ENCODE peak calls at places on chromosomes 7 and 10, in five cellular contexts. One of them, this sample, is unnamed.

GRCh38 chr7:1055084-1055450 is 10.7 kb downstream of the GPR146 start:
- DNase-seq in IMR-90: peak; percentile 26
- DNase-seq in heart left ventricle: peak; percentile 78
- DNase-seq in uterus: peak; percentile 74
- DNase-seq in transverse colon: peak; percentile 51
- DNase-seq in this sample: no peak

GRCh38 chr7:157926107-157926506 is 589.3 kb downstream of the DNAJB6 start:
- DNase-seq in IMR-90: no peak
- DNase-seq in heart left ventricle: no peak
- DNase-seq in uterus: no peak
- DNase-seq in transverse colon: no peak
- DNase-seq in this sample: no peak

GRCh38 chr10:73908853-73909611 is 1.9 kb upstream of the PLAU start:
- DNase-seq in IMR-90: peak; percentile 100
- DNase-seq in heart left ventricle: peak; percentile 61
- DNase-seq in uterus: peak; percentile 48
- DNase-seq in transverse colon: peak; percentile 28
- DNase-seq in this sample: peak; percentile 95

GRCh38 chr10:60414877-60415585 is 25.4 kb upstream of the ANK3 start:
- DNase-seq in IMR-90: peak; percentile 92
- DNase-seq in heart left ventricle: no peak
- DNase-seq in uterus: no peak
- DNase-seq in transverse colon: no peak
- DNase-seq in this sample: peak; percentile 73

GRCh38 chr7:99257065-99257464 is 15.6 kb upstream of the MYH16 start:
- DNase-seq in IMR-90: no peak
- DNase-seq in heart left ventricle: no peak
- DNase-seq in uterus: no peak
- DNase-seq in transverse colon: no peak
- DNase-seq in this sample: no peak

GRCh38 chr10:89391882-89392756 is at the start of gene IFIT1:
- DNase-seq in IMR-90: peak; percentile 95
- DNase-seq in heart left ventricle: peak; percentile 78
- DNase-seq in uterus: peak; percentile 36
- DNase-seq in transverse colon: peak; percentile 59
- DNase-seq in this sample: peak; percentile 64

GRCh38 chr7:26195867-26196266 is 4.7 kb downstream of the HNRNPA2B1 start:
- DNase-seq in IMR-90: no peak
- DNase-seq in heart left ventricle: no peak
- DNase-seq in uterus: no peak
- DNase-seq in transverse colon: no peak
- DNase-seq in this sample: no peak

GRCh38 chr10:2831509-2831908 is 235.8 kb upstream of the PFKP start:
- DNase-seq in IMR-90: no peak
- DNase-seq in heart left ventricle: no peak
- DNase-seq in uterus: no peak
- DNase-seq in transverse colon: no peak
- DNase-seq in this sample: no peak

GRCh38 chr10:92074126-92074887 is 150.7 kb downstream of the BTAF1 start:
- DNase-seq in IMR-90: peak; percentile 6
- DNase-seq in heart left ventricle: no peak
- DNase-seq in uterus: no peak
- DNase-seq in transverse colon: no peak
- DNase-seq in this sample: no peak

GRCh38 chr10:131808370-131808930 is 92.4 kb upstream of the PPP2R2D start:
- DNase-seq in IMR-90: no peak
- DNase-seq in heart left ventricle: no peak
- DNase-seq in uterus: no peak
- DNase-seq in transverse colon: no peak
- DNase-seq in this sample: no peak

GRCh38 chr7:13882051-13882450 is 107.4 kb downstream of the ETV1 start:
- DNase-seq in IMR-90: no peak
- DNase-seq in heart left ventricle: no peak
- DNase-seq in uterus: no peak
- DNase-seq in transverse colon: no peak
- DNase-seq in this sample: no peak

GRCh38 chr7:81285142-81285871 is 366.5 kb upstream of the SEMA3C start:
- DNase-seq in IMR-90: peak; percentile 87
- DNase-seq in heart left ventricle: no peak
- DNase-seq in uterus: no peak
- DNase-seq in transverse colon: no peak
- DNase-seq in this sample: no peak

GRCh38 chr7:140049339-140050024 is 13.3 kb downstream of the PARP12 start:
- DNase-seq in IMR-90: no peak
- DNase-seq in heart left ventricle: no peak
- DNase-seq in uterus: no peak
- DNase-seq in transverse colon: peak; percentile 44
- DNase-seq in this sample: no peak

GRCh38 chr7:129779602-129780256 is 168.2 kb downstream of the NRF1 start:
- DNase-seq in IMR-90: no peak
- DNase-seq in heart left ventricle: no peak
- DNase-seq in uterus: no peak
- DNase-seq in transverse colon: peak; percentile 49
- DNase-seq in this sample: peak; percentile 96

GRCh38 chr10:122098924-122099323 is 110.0 kb downstream of the TACC2 start:
- DNase-seq in IMR-90: no peak
- DNase-seq in heart left ventricle: no peak
- DNase-seq in uterus: no peak
- DNase-seq in transverse colon: no peak
- DNase-seq in this sample: no peak

GRCh38 chr7:27130540-27131389 is at the start of gene HOXA4:
- DNase-seq in IMR-90: peak; percentile 83
- DNase-seq in heart left ventricle: peak; percentile 87
- DNase-seq in uterus: peak; percentile 90
- DNase-seq in transverse colon: peak; percentile 94
- DNase-seq in this sample: peak; percentile 98

GRCh38 chr10:125151824-125152634 is 8.3 kb downstream of the CTBP2 start:
- DNase-seq in IMR-90: no peak
- DNase-seq in heart left ventricle: no peak
- DNase-seq in uterus: no peak
- DNase-seq in transverse colon: peak; percentile 86
- DNase-seq in this sample: no peak

GRCh38 chr7:113321201-113321600 is 202.8 kb upstream of the SMIM30 start:
- DNase-seq in IMR-90: peak; percentile 22
- DNase-seq in heart left ventricle: no peak
- DNase-seq in uterus: no peak
- DNase-seq in transverse colon: no peak
- DNase-seq in this sample: no peak

GRCh38 chr10:87557409-87557808 is 52.7 kb downstream of the MINPP1 start:
- DNase-seq in IMR-90: no peak
- DNase-seq in heart left ventricle: no peak
- DNase-seq in uterus: no peak
- DNase-seq in transverse colon: no peak
- DNase-seq in this sample: no peak

GRCh38 chr10:35089641-35090161 is 440 bp downstream of the CUL2 start:
- DNase-seq in IMR-90: peak; percentile 43
- DNase-seq in heart left ventricle: no peak
- DNase-seq in uterus: no peak
- DNase-seq in transverse colon: no peak
- DNase-seq in this sample: peak; percentile 19

GRCh38 chr7:43954524-43955228 is 28.4 kb downstream of the UBE2D4 start:
- DNase-seq in IMR-90: peak; percentile 75
- DNase-seq in heart left ventricle: no peak
- DNase-seq in uterus: no peak
- DNase-seq in transverse colon: peak; percentile 22
- DNase-seq in this sample: peak; percentile 66

GRCh38 chr7:24742764-24743163 is 14.5 kb downstream of the GSDME start:
- DNase-seq in IMR-90: no peak
- DNase-seq in heart left ventricle: no peak
- DNase-seq in uterus: no peak
- DNase-seq in transverse colon: no peak
- DNase-seq in this sample: no peak

GRCh38 chr10:131859341-131860020 is 41.3 kb upstream of the PPP2R2D start:
- DNase-seq in IMR-90: no peak
- DNase-seq in heart left ventricle: peak; percentile 8
- DNase-seq in uterus: peak; percentile 0
- DNase-seq in transverse colon: no peak
- DNase-seq in this sample: no peak

GRCh38 chr7:48084727-48085432 is 4.2 kb upstream of the UPP1 start:
- DNase-seq in IMR-90: peak; percentile 99
- DNase-seq in heart left ventricle: peak; percentile 70
- DNase-seq in uterus: peak; percentile 76
- DNase-seq in transverse colon: peak; percentile 64
- DNase-seq in this sample: peak; percentile 81

GRCh38 chr10:79179404-79180309 is 110.9 kb downstream of the ZMIZ1 start:
- DNase-seq in IMR-90: no peak
- DNase-seq in heart left ventricle: no peak
- DNase-seq in uterus: no peak
- DNase-seq in transverse colon: no peak
- DNase-seq in this sample: no peak

GRCh38 chr10:124145109-124145860 is 51.9 kb upstream of the CHST15 start:
- DNase-seq in IMR-90: no peak
- DNase-seq in heart left ventricle: no peak
- DNase-seq in uterus: no peak
- DNase-seq in transverse colon: peak; percentile 46
- DNase-seq in this sample: no peak

GRCh38 chr7:2566890-2567662 is 8.3 kb downstream of the IQCE start:
- DNase-seq in IMR-90: no peak
- DNase-seq in heart left ventricle: no peak
- DNase-seq in uterus: no peak
- DNase-seq in transverse colon: peak; percentile 60
- DNase-seq in this sample: no peak

GRCh38 chr10:22252286-22252800 is 34.5 kb upstream of the EBLN1 start:
- DNase-seq in IMR-90: no peak
- DNase-seq in heart left ventricle: peak; percentile 72
- DNase-seq in uterus: peak; percentile 77
- DNase-seq in transverse colon: peak; percentile 27
- DNase-seq in this sample: no peak

GRCh38 chr10:48649349-48649944 is 35.2 kb upstream of the WDFY4 start:
- DNase-seq in IMR-90: no peak
- DNase-seq in heart left ventricle: no peak
- DNase-seq in uterus: no peak
- DNase-seq in transverse colon: no peak
- DNase-seq in this sample: no peak

GRCh38 chr10:88131561-88132139 is 268.2 kb downstream of the PTEN start:
- DNase-seq in IMR-90: no peak
- DNase-seq in heart left ventricle: peak; percentile 41
- DNase-seq in uterus: peak; percentile 55
- DNase-seq in transverse colon: no peak
- DNase-seq in this sample: no peak

GRCh38 chr7:20104696-20105095 is 112.5 kb downstream of the MACC1 start:
- DNase-seq in IMR-90: no peak
- DNase-seq in heart left ventricle: no peak
- DNase-seq in uterus: no peak
- DNase-seq in transverse colon: no peak
- DNase-seq in this sample: no peak

DNA sequence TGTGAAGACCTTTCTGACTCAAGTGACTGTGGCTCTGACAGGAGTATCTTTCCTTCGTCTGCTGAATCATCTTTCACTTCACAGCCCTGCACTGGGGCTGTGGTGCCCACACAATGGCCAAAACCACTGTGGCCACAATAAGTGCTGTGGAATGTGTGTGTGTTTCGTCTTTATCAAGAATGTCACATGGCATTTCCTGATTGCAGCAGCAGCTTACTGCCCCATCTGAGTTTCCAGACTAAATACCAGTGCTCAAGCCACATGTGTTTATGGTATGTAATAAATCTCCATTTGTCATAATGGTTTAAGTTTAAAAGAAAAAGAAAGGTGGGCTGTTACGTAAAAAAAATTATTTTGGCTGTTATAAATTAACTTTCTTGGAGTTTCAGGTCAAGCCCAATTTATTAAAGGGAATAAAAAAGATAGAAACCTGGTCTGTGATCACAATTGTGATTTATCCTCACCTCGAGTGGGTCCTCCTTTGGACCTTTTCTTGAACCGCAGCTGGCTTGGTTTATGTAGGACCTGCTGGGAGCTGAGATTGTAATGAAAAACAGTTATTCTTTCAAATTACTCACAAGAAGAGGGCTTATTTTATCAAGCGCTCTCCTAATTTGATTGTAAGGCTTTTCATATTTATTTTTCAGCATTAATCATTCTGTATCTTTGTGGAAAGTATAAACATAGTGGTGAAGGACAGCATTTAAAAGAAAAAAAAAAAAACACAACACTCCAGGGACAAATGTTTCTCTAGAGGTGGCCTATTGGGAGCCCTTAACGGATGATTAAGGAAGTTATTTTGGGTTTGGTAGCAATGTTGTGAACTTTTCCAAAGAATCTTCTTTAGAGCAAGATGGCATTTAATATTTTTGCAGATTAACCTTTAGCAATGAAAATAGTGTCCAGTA is 116.2 kb downstream of the LRMDA start:
- DNase-seq in IMR-90: peak; percentile 9
- DNase-seq in heart left ventricle: no peak
- DNase-seq in uterus: peak; percentile 20
- DNase-seq in transverse colon: no peak
- DNase-seq in this sample: peak; percentile 27
- TF ChIP-seq POLR2A in IMR-90: no peak
- TF ChIP-seq POLR2A in heart left ventricle: no peak
- TF ChIP-seq POLR2A in uterus: no peak
- TF ChIP-seq POLR2A in transverse colon: no peak
- TF ChIP-seq POLR2A in this sample: no peak

DNA sequence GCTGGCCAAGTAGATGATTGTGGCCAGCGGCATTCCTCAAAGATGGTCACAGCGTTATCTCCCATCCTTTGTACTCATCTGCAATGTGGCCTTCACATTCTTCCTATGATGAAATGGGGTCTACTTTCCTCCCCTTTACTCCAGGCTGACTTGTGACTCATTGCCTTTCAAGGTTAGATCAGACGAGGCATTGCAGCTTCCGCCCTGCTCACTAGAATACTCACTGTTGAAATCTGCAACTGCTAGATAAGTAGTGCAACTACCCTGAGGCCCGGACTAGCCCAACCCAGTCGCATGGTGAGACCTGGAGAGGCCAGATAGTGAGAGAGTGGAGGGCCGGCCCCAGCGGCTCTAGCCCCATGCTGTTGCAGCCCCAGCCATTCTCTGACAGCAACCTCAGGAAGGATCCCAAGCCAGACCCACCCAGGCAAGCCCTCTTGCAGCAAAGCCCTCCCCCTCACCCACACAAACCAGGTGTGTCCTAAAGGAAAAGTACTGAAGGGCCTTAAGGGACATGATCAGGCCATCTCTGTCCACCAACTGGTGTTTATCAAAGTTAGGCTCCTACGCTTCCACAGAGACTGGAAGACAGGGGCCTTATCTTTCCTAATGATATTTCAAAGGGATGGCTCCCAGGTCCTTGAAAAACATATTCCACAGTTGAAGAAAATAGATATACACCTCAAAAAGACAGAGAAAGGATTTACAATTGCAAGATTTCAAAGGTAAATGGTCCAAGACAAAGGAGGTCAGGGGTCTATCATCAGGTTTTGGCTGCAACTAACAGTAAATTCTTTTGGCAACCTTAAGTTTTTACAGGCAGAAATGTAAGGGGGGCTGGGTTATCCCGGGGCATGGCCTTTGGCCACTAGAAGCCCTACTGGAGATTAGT is 107.2 kb upstream of the TRIM24 start:
- DNase-seq in IMR-90: no peak
- DNase-seq in heart left ventricle: no peak
- DNase-seq in uterus: no peak
- DNase-seq in transverse colon: no peak
- DNase-seq in this sample: no peak
- TF ChIP-seq POLR2A in IMR-90: no peak
- TF ChIP-seq POLR2A in heart left ventricle: no peak
- TF ChIP-seq POLR2A in uterus: no peak
- TF ChIP-seq POLR2A in transverse colon: no peak
- TF ChIP-seq POLR2A in this sample: no peak

GRCh38 chr7:23298885-23299769 is at the start of gene MALSU1:
- DNase-seq in IMR-90: peak; percentile 96
- DNase-seq in heart left ventricle: peak; percentile 98
- DNase-seq in uterus: peak; percentile 96
- DNase-seq in transverse colon: peak; percentile 98
- DNase-seq in this sample: peak; percentile 95
- TF ChIP-seq POLR2A in IMR-90: peak; percentile 71
- TF ChIP-seq POLR2A in heart left ventricle: peak; percentile 90
- TF ChIP-seq POLR2A in uterus: peak; percentile 86
- TF ChIP-seq POLR2A in transverse colon: peak; percentile 88
- TF ChIP-seq POLR2A in this sample: peak; percentile 99

GRCh38 chr10:3886666-3887251 is 101.8 kb upstream of the KLF6 start:
- DNase-seq in IMR-90: peak; percentile 96
- DNase-seq in heart left ventricle: peak; percentile 38
- DNase-seq in uterus: peak; percentile 64
- DNase-seq in transverse colon: no peak
- DNase-seq in this sample: no peak
- TF ChIP-seq POLR2A in IMR-90: no peak
- TF ChIP-seq POLR2A in heart left ventricle: no peak
- TF ChIP-seq POLR2A in uterus: no peak
- TF ChIP-seq POLR2A in transverse colon: peak; percentile 14
- TF ChIP-seq POLR2A in this sample: no peak

This sample was measured in H54.